ENCODE peak calls at places on chromosomes 4 and X, in eight cellular contexts. Z is spleen, E is prostate gland, K is GM12878, N is endothelial cell of umbilical vein, M is K562, V is breast epithelium, F is transverse colon. S is an unnamed sample.

GRCh38 chrX:77442728-77443127 is 4.5 kb upstream of the FGF16 start:
- DNase-seq in Z (no peak), E (no peak), F (no peak), N (peak), M (no peak), V (no peak), K (no peak), S (no peak)

GRCh38 chrX:9899640-9900075 is 67.5 kb upstream of the CLDN34 start:
- DNase-seq in M (no peak), V (no peak), K (no peak), Z (no peak), F (no peak), E (no peak), N (peak), S (no peak)

GRCh38 chr4:7160439-7160838 is 31.9 kb upstream of the SORCS2 start:
- DNase-seq in K (no peak), M (no peak), E (no peak), F (no peak), V (peak), N (no peak), Z (peak), S (peak)

GRCh38 chrX:100408643-100409315 is 1.3 kb downstream of the PCDH19 start:
- DNase-seq in Z (no peak), M (no peak), F (no peak), K (no peak), E (no peak), V (no peak), N (no peak), S (no peak)

GRCh38 chrX:110847334-110847733 is 51.7 kb upstream of the CHRDL1 start:
- DNase-seq in V (no peak), E (peak), K (peak), M (peak), Z (no peak), F (no peak), N (peak), S (no peak)

GRCh38 chr4:15562114-15562513 is 92.4 kb downstream of the CC2D2A start:
- DNase-seq in V (no peak), E (no peak), N (no peak), K (no peak), Z (no peak), F (no peak), M (no peak), S (no peak)

GRCh38 chr4:142126890-142127497 is 490.6 kb downstream of the IL15 start:
- DNase-seq in M (peak), E (peak), Z (no peak), N (peak), K (peak), F (peak), V (no peak), S (no peak)

GRCh38 chrX:41600266-41600665 is 88.5 kb upstream of the GPR34 start:
- DNase-seq in M (no peak), Z (no peak), F (no peak), K (no peak), V (no peak), E (no peak), N (peak), S (no peak)

GRCh38 chrX:37834937-37835336 is 12.4 kb downstream of the DYNLT3 start:
- DNase-seq in K (no peak), Z (no peak), M (no peak), N (no peak), V (no peak), E (no peak), F (no peak), S (no peak)

GRCh38 chrX:107154787-107155620 is 36.4 kb upstream of the RBM41 start:
- DNase-seq in M (peak), Z (peak), K (no peak), V (no peak), N (no peak), E (no peak), F (no peak), S (no peak)

GRCh38 chrX:15143050-15143824 is 126.6 kb downstream of the ASB9 start:
- DNase-seq in K (no peak), E (peak), N (peak), F (peak), M (peak), V (peak), Z (peak), S (no peak)

GRCh38 chr4:38333219-38333618 is 330.8 kb upstream of the KLF3 start:
- DNase-seq in V (no peak), Z (no peak), E (no peak), M (no peak), K (no peak), F (no peak), N (no peak), S (no peak)

GRCh38 chrX:65581661-65582339 is 47.2 kb upstream of the LAS1L start:
- DNase-seq in M (peak), N (peak), V (no peak), Z (no peak), K (no peak), E (peak), F (peak), S (peak)

GRCh38 chr4:10461091-10461849 is 4.0 kb upstream of the ZNF518B start:
- DNase-seq in E (peak), K (peak), M (peak), F (peak), Z (peak), N (peak), V (no peak), S (peak)

GRCh38 chrX:107628662-107629532 is 587 bp downstream of the PRPS1 start:
- DNase-seq in K (no peak), V (no peak), E (peak), M (peak), N (peak), Z (peak), F (peak), S (no peak)

GRCh38 chr4:602559-602942 is 22.8 kb upstream of the PDE6B start:
- DNase-seq in V (peak), F (peak), E (no peak), M (peak), K (no peak), Z (peak), N (no peak), S (peak)

GRCh38 chrX:153874091-153874365 is 11.9 kb downstream of the L1CAM start:
- DNase-seq in F (no peak), K (no peak), M (no peak), Z (peak), E (no peak), N (no peak), V (no peak), S (no peak)

GRCh38 chr4:123547818-123548200 is 151.2 kb downstream of the SPRY1 start:
- DNase-seq in V (no peak), E (no peak), M (no peak), K (no peak), F (no peak), N (no peak), Z (no peak), S (no peak)

GRCh38 chr4:123546661-123547060 is 150.1 kb downstream of the SPRY1 start:
- DNase-seq in M (no peak), F (peak), E (no peak), V (no peak), Z (no peak), N (no peak), K (no peak), S (no peak)

GRCh38 chr4:123546123-123546654 is 149.6 kb downstream of the SPRY1 start:
- DNase-seq in E (peak), F (peak), M (no peak), K (no peak), Z (no peak), V (no peak), N (no peak), S (no peak)

GRCh38 chr4:123545569-123546122 is 149.1 kb downstream of the SPRY1 start:
- DNase-seq in K (no peak), E (no peak), Z (no peak), F (no peak), N (no peak), V (no peak), M (no peak), S (no peak)

GRCh38 chr4:123547167-123547817 is 150.7 kb downstream of the SPRY1 start:
- DNase-seq in N (no peak), E (peak), Z (no peak), K (no peak), F (peak), V (peak), M (no peak), S (peak)
- TF ChIP-seq POLR2AphosphoS5 in N (no peak), E (peak), Z (no peak), K (no peak), F (peak), V (no peak), M (no peak), S (peak)

GRCh38 chr4:139956436-139957107 is 197.4 kb downstream of the MAML3 start:
- DNase-seq in N (peak), Z (no peak), V (no peak), F (no peak), M (no peak), E (no peak), K (no peak), S (no peak)
- H3K27ac ChIP-seq in N (no peak), Z (peak), V (peak), F (no peak), M (no peak), E (no peak), K (no peak), S (peak)

DNA sequence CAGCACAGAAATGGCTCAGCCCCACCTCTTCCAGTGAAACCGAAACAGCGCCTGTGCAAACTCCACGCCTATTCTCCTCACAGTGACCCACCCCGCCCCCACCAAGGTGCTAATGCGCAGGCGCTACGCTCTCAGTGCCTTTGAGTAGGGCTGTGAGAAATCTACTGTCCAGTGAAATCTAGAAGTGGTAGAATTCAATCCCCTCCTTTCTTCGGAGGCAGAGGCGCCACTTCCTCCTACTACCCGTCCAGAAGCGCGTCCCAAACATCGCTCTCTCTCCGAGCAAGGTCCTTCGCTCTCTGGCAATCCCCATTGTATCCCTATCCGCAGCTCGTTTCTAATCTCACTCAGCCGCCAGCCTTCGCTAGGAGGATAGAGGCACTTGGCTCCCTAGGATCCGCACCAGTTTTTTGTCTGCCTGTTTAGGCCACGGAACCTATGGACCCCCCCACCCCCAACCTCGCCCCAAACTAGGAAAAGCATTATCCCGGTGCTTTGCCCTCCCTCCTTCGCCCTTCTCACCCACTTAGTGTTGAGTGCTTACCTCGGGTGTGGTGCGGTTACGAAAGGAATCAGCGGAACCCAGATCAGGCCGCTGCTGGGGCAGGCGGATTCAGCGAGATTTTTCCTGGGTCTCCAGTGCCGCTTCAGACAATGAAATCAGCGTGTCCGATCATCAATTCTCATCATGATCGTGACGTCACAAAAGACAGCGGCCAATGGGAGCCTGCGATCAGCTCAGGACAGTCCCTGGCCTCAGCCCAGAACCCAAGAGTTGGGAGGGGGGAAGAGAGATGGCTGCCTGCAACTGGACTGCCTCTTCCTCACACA is at the start of gene HDX:
- DNase-seq in F (peak), E (peak), K (peak), Z (peak), V (peak), N (peak), M (no peak), S (peak)
- TF ChIP-seq POLR2AphosphoS5 in F (peak), E (peak), K (no peak), Z (peak), V (no peak), N (no peak), M (no peak), S (peak)

GRCh38 chr4:48270516-48270897 is 869 bp upstream of the TEC start:
- DNase-seq in Z (no peak), M (no peak), E (no peak), K (no peak), V (no peak), N (no peak), F (no peak), S (no peak)
- H3K27ac ChIP-seq in Z (peak), M (peak), E (no peak), K (peak), V (peak), N (no peak), F (peak), S (peak)

DNA sequence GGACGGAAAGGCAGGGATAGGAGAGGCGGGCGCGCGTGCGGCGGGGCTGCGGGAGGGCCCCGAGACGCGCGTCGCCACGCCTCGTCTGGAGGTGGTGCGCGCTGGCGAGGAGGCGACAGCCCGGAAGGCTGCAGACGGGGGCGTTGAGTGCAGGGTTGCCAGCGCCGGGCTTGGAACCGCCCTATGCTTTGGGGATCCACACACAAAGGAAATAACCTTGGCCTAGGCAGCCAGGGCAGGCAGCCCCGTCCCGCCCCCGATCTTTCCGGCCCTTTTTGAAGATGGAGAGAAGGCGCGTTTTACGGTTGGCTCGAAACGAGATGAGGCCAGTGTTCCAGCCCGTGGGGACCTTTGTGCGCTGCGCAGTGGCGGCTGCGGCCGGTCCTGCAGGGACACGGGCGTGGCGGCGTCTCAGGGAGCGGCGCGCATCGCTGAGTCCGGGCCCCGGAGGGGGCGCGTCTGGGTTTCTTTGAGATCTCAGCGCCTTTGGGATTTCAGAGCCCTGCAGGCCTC is 50.8 kb upstream of the TRIM2 start:
- DNase-seq in N (peak), Z (peak), V (no peak), E (peak), M (no peak), K (no peak), F (peak), S (peak)
- TF ChIP-seq POLR2AphosphoS5 in N (no peak), Z (peak), V (no peak), E (no peak), M (no peak), K (no peak), F (peak), S (no peak)

GRCh38 chr4:81512371-81512770 is 40.7 kb upstream of the RASGEF1B start:
- DNase-seq in E (no peak), V (no peak), N (no peak), M (no peak), K (no peak), F (no peak), Z (no peak), S (no peak)
- H3K27ac ChIP-seq in E (no peak), V (no peak), N (no peak), M (no peak), K (no peak), F (no peak), Z (no peak), S (no peak)

GRCh38 chr4:119026662-119027444 is 108.8 kb upstream of the MYOZ2 start:
- DNase-seq in M (no peak), V (no peak), N (no peak), K (no peak), Z (no peak), E (no peak), F (peak), S (no peak)

GRCh38 chr4:119025440-119025839 is 110.2 kb upstream of the MYOZ2 start:
- DNase-seq in V (no peak), M (no peak), F (peak), E (peak), K (no peak), Z (no peak), N (no peak), S (peak)

GRCh38 chr4:119027815-119028214 is 107.8 kb upstream of the MYOZ2 start:
- DNase-seq in M (no peak), Z (no peak), E (no peak), F (no peak), N (no peak), V (no peak), K (no peak), S (no peak)

GRCh38 chr4:119024102-119024501 is 111.5 kb upstream of the MYOZ2 start:
- DNase-seq in M (no peak), E (no peak), Z (no peak), N (no peak), F (no peak), V (no peak), K (no peak), S (no peak)

DNA sequence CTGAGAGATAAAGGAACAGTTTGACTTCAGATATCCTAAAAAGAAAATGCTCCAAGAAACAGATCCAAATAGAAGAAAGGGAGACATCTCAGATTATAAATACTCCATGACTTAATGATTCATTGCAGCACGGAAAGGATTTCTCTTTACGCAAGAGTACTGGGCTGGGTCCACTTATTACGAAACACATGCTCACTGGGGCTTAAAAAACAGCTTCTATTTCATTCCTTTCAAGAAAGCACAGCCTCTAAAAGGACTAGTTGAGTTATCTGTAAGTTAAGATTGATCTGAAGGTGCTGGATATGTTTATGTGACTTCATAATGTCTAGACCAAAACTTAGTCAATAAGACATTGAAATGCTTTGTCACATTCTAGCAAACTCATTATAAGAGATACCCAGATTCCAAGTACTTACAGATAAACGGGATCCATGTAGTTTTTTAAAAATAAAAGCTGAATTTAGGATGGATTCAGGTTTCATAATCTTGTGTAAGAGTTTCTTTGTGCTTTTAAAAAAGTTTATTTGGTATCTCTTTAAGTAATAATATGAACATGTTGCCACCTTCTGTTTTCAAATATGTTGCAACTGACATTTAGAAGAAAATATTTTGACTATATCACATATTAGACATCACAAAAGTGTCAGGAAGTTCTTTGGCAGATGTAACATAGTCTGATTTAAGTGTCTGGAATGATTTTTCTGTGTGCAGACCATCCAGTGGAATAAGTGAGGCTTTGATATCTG is 109.5 kb upstream of the MYOZ2 start:
- DNase-seq in E (peak), K (no peak), V (no peak), M (no peak), N (no peak), Z (no peak), F (peak), S (no peak)
- TF ChIP-seq POLR2AphosphoS5 in E (peak), K (no peak), V (no peak), M (no peak), N (no peak), Z (no peak), F (peak), S (peak)

DNA sequence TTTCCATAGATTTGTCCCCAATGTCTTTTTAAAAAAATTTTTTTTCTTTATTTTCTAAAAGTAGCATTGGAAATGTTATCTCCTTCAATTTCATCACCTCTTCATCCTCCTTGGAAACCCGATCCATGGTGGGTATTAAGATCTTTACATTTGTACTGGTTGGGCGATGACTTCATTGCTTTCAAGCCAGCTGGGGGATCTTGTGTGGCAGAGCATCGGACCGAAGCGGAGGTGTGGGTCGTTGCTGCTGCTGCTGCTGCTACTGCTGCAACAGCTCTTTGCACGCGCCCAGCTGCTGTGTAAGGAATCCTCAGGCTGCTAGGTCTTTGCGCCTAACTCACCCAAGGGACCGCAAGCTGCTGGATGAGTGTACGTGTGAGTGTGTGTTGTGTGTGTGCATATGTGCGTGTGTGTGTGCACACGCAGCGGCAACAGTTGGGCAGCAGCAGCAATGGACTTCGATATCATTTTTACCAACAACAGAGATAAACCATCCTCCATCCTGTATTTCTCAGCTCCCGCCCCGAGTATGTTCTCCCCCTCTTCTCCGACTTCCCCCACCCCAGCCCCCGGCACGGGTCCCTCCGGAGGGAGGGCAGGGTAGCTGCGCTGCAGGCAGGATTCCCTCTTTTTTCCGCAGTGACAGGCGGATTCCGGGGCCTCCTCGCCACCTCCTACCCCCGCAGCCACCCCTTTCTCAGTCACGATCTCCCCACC is 768 bp upstream of the CDKL5 start:
- DNase-seq in N (peak), M (no peak), F (peak), E (no peak), V (no peak), K (no peak), Z (peak), S (no peak)
- H3K27ac ChIP-seq in N (no peak), M (no peak), F (peak), E (peak), V (peak), K (no peak), Z (no peak), S (peak)

S was measured in upper lobe of left lung.